ENCODE peak calls at places on chromosomes 2 and 18, in seven cellular contexts. H is SJSA1, O is dorsolateral prefrontal cortex, C is foreskin keratinocyte, F is breast epithelium, V is endodermal cell, L is spleen. Y is an unnamed sample. For H3K27me3, the result is how much of the 10 kb centered on the place peaks cover.

GRCh38 chr2:205585451-205586045 is 96.8 kb upstream of the NRP2 start:
- DNase-seq in H (no peak), O (no peak), C (no peak), F (no peak), V (no peak), L (no peak), Y (no peak)

GRCh38 chr2:20469595-20469994 is 22.7 kb downstream of the RHOB start:
- DNase-seq in H (no peak), O (no peak), C (no peak), F (no peak), V (no peak), L (peak), Y (peak)

GRCh38 chr2:48170281-48170680 is 264.0 kb upstream of the FBXO11 start:
- DNase-seq in H (no peak), O (no peak), C (no peak), F (no peak), V (no peak), L (no peak), Y (no peak)

GRCh38 chr2:88845772-88846661 is 154.5 kb downstream of the RPIA start:
- DNase-seq in H (no peak), O (no peak), C (no peak), F (no peak), V (no peak), L (peak), Y (no peak)

GRCh38 chr2:70964596-70965386 is 13.6 kb upstream of the ANKRD53 start:
- DNase-seq in H (peak), O (peak), C (no peak), F (peak), V (peak), L (peak), Y (peak)

GRCh38 chr2:15767679-15768078 is 172.7 kb upstream of the MYCN start:
- DNase-seq in H (no peak), O (no peak), C (no peak), F (no peak), V (no peak), L (no peak), Y (no peak)

GRCh38 chr2:85527787-85528186 is 11.2 kb upstream of the MAT2A start:
- DNase-seq in H (no peak), O (no peak), C (no peak), F (no peak), V (no peak), L (no peak), Y (no peak)

GRCh38 chr2:55550368-55551102 is 31.0 kb downstream of the CFAP36 start:
- DNase-seq in H (peak), O (no peak), C (no peak), F (no peak), V (no peak), L (no peak), Y (no peak)

GRCh38 chr2:5942204-5942603 is 250.0 kb downstream of the SOX11 start:
- DNase-seq in H (no peak), O (no peak), C (no peak), F (no peak), V (no peak), L (no peak), Y (no peak)

GRCh38 chr18:13566941-13567762 is 159.2 kb downstream of the FAM210A start:
- DNase-seq in H (no peak), O (no peak), C (no peak), F (no peak), V (no peak), L (peak), Y (no peak)

GRCh38 chr18:42620585-42620984 is 494.9 kb downstream of the RIT2 start:
- DNase-seq in H (no peak), O (no peak), C (no peak), F (no peak), V (no peak), L (no peak), Y (no peak)

GRCh38 chr2:25165992-25166618 is 2.3 kb downstream of the POMC start:
- DNase-seq in H (no peak), O (no peak), C (no peak), F (no peak), V (peak), L (peak), Y (no peak)

GRCh38 chr18:70333757-70334156 is 44.9 kb downstream of the SOCS6 start:
- DNase-seq in H (peak), O (no peak), C (peak), F (no peak), V (no peak), L (no peak), Y (no peak)

GRCh38 chr2:238080518-238080917 is 19.6 kb upstream of the ESPNL start:
- DNase-seq in H (no peak), O (no peak), C (no peak), F (no peak), V (no peak), L (no peak), Y (no peak)

GRCh38 chr2:46942143-46942526 is 26.5 kb upstream of the MCFD2 start:
- DNase-seq in H (no peak), O (no peak), C (no peak), F (peak), V (no peak), L (peak), Y (no peak)

GRCh38 chr2:74146929-74147728 is 583 bp downstream of the BOLA3 start:
- DNase-seq in H (no peak), O (peak), C (no peak), F (no peak), V (no peak), L (no peak), Y (no peak)

GRCh38 chr2:86062043-86062442 is 43.6 kb downstream of the POLR1A start:
- DNase-seq in H (peak), O (no peak), C (no peak), F (no peak), V (no peak), L (no peak), Y (no peak)

GRCh38 chr2:32559136-32559535 is 68.7 kb upstream of the TTC27 start:
- DNase-seq in H (no peak), O (peak), C (no peak), F (no peak), V (no peak), L (no peak), Y (peak)

GRCh38 chr2:221204699-221205098 is 367.4 kb downstream of the EPHA4 start:
- DNase-seq in H (no peak), O (no peak), C (no peak), F (no peak), V (no peak), L (no peak), Y (no peak)

GRCh38 chr2:67825476-67825875 is 237.3 kb downstream of the C1D start:
- DNase-seq in H (peak), O (no peak), C (peak), F (no peak), V (no peak), L (no peak), Y (no peak)

GRCh38 chr2:151560289-151560688 is 150.6 kb downstream of the RIF1 start:
- DNase-seq in H (no peak), O (peak), C (peak), F (no peak), V (no peak), L (no peak), Y (no peak)

GRCh38 chr2:105926960-105927678 is 182.4 kb downstream of the NCK2 start:
- DNase-seq in H (no peak), O (no peak), C (no peak), F (no peak), V (no peak), L (peak), Y (no peak)

GRCh38 chr2:123513351-123513750 is 511.7 kb upstream of the CNTNAP5 start:
- DNase-seq in H (no peak), O (no peak), C (no peak), F (no peak), V (no peak), L (no peak), Y (no peak)

GRCh38 chr2:197273485-197273884 is 37.1 kb downstream of the ANKRD44 start:
- DNase-seq in H (no peak), O (peak), C (no peak), F (peak), V (no peak), L (no peak), Y (peak)

GRCh38 chr18:42338683-42339082 is 383.6 kb downstream of the PIK3C3 start:
- DNase-seq in H (no peak), O (no peak), C (no peak), F (no peak), V (no peak), L (no peak), Y (no peak)

GRCh38 chr18:23924813-23925212 is 89.7 kb upstream of the TTC39C start:
- DNase-seq in H (peak), O (no peak), C (no peak), F (no peak), V (no peak), L (no peak), Y (no peak)

GRCh38 chr18:48797841-48798255 is 152.9 kb downstream of the SMAD7 start:
- DNase-seq in H (no peak), O (peak), C (no peak), F (no peak), V (peak), L (peak), Y (no peak)

GRCh38 chr2:118148809-118149208 is 60.5 kb downstream of the INSIG2 start:
- DNase-seq in H (no peak), O (no peak), C (no peak), F (no peak), V (no peak), L (no peak), Y (no peak)

GRCh38 chr2:118148133-118148532 is 59.9 kb downstream of the INSIG2 start:
- DNase-seq in H (no peak), O (no peak), C (no peak), F (no peak), V (no peak), L (no peak), Y (no peak)

GRCh38 chr2:118146315-118147283 is 58.3 kb downstream of the INSIG2 start:
- DNase-seq in H (no peak), O (no peak), C (no peak), F (no peak), V (no peak), L (no peak), Y (no peak)

GRCh38 chr2:118145806-118146205 is 57.5 kb downstream of the INSIG2 start:
- DNase-seq in H (no peak), O (no peak), C (no peak), F (no peak), V (no peak), L (no peak), Y (no peak)

DNA sequence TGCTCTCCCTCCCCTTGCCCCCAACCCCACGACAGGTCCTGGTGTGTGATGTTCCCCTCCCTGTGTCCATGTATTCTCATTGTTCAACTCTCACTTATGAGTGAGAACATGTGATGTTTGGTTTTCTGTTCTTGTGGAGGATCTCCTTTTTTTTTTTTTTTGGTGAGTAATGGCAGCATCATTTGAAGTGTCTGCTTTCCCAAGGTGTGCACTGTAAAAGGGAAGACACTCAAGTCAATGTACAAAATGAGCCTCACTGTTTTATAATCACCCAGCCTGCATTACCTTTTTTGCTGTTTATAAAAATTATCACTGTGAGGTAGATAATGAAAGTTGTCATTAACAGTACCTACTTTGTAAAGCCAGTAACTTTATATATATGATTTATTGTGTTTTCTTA is 56.9 kb downstream of the INSIG2 start:
- DNase-seq in H (no peak), O (no peak), C (no peak), F (no peak), V (no peak), L (no peak), Y (no peak)
- H3K27me3 ChIP-seq in H (under half), O (under half), C (under half), F (under half), V (under half), L (under half), Y (under half)

DNA sequence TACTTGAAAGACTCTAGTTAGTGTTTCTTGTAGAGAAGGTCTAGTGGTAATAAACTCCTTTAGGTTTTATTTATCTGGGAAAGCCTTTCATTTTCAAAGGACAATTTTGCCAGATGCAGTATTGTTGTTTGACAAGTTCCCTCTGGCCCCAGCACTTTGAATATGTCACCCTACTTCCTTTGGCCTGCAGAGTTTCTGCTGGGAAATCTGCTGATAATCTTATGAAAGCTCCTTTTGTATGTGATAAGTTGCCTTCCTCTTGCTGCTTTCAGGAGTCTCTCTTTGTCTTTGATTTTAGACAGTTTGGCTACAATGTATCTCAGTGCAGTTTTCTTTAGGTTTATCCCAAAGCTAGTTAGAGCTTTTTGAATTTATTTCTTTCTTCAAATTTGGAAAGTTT is 106.2 kb upstream of the L3MBTL4 start:
- DNase-seq in H (no peak), O (no peak), C (no peak), F (no peak), V (no peak), L (no peak), Y (no peak)
- H3K27me3 ChIP-seq in H (under half), O (under half), C (under half), F (under half), V (under half), L (under half), Y (under half)

GRCh38 chr2:45282646-45283045 is 273.4 kb upstream of the SIX2 start:
- DNase-seq in H (no peak), O (no peak), C (no peak), F (no peak), V (no peak), L (no peak), Y (no peak)

GRCh38 chr2:45285791-45286390 is 276.6 kb upstream of the SIX2 start:
- DNase-seq in H (no peak), O (no peak), C (no peak), F (no peak), V (no peak), L (no peak), Y (no peak)

GRCh38 chr2:45284621-45284995 is 275.4 kb upstream of the SIX2 start:
- DNase-seq in H (no peak), O (no peak), C (no peak), F (no peak), V (no peak), L (no peak), Y (no peak)

GRCh38 chr2:45285311-45285710 is 276.1 kb upstream of the SIX2 start:
- DNase-seq in H (no peak), O (no peak), C (no peak), F (no peak), V (no peak), L (no peak), Y (no peak)

GRCh38 chr2:45283764-45284620 is 274.7 kb upstream of the SIX2 start:
- DNase-seq in H (peak), O (no peak), C (peak), F (no peak), V (peak), L (no peak), Y (no peak)
- H3K27me3 ChIP-seq in H (under half), O (under half), C (under half), F (under half), V (under half), L (under half), Y (under half)

GRCh38 chr2:72927066-72927465 is 9.7 kb downstream of the EMX1 start:
- DNase-seq in H (no peak), O (no peak), C (no peak), F (no peak), V (no peak), L (no peak), Y (no peak)
- H3K27me3 ChIP-seq in H (half or more), O (under half), C (half or more), F (under half), V (half or more), L (under half), Y (half or more)

DNA sequence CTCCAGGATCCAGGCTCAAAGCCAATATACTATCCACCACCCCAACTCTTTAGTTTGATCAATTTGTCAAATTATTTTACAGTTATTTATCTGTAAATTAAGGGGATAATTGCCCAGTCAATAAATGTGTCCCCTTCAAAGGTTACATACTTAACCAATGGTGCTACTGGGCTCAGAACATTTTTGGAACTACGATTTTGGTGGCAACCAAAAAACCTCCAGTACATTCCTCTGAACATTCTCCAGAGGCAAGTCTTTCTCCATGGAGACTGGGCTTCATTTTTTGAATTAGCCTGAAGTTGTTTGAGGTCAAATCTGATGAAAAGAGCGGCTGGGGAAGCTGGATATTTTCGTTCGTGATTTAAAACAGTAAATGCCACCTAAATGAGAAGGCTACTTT is 1.7 kb upstream of the CLUL1 start:
- DNase-seq in H (no peak), O (no peak), C (no peak), F (no peak), V (no peak), L (no peak), Y (no peak)
- H3K27me3 ChIP-seq in H (under half), O (under half), C (under half), F (under half), V (under half), L (under half), Y (under half)

GRCh38 chr2:98825404-98825803 is 94.5 kb upstream of the MGAT4A start:
- DNase-seq in H (no peak), O (no peak), C (no peak), F (no peak), V (peak), L (peak), Y (no peak)
- H3K27me3 ChIP-seq in H (under half), O (under half), C (under half), F (under half), V (under half), L (under half), Y (under half)

Y was measured in uterus.